ENCODE peak calls at places on chromosomes 4 and X, in four cellular contexts. M is HepG2, H is K562, R is GM12878. T is an unnamed sample.

GRCh38 chrX:153794018-153794896 is at the start of the genes IDH3G and SSR4:
- DNase-seq in M (peak), H (peak), R (peak), T (peak)

GRCh38 chr4:174318829-174319764 is 35.4 kb downstream of the CEP44 start:
- DNase-seq in M (peak), H (peak), R (no peak), T (no peak)

GRCh38 chrX:78024349-78025108 is 55.1 kb upstream of the PGAM4 start:
- DNase-seq in M (peak), H (peak), R (no peak), T (peak)

GRCh38 chr4:1727117-1728031 is 6.1 kb downstream of the TACC3 start:
- DNase-seq in M (no peak), H (no peak), R (no peak), T (no peak)

GRCh38 chr4:83498187-83498586 is 13.3 kb upstream of the ABRAXAS1 start:
- DNase-seq in M (no peak), H (no peak), R (no peak), T (no peak)

GRCh38 chrX:153416781-153417180 is 5.5 kb downstream of the ZFP92 start:
- DNase-seq in M (no peak), H (peak), R (no peak), T (no peak)

GRCh38 chr4:8580321-8581093 is at the start of gene GPR78:
- DNase-seq in M (no peak), H (peak), R (no peak), T (peak)

GRCh38 chr4:12409507-12410190 is 981.0 kb upstream of the HS3ST1 start:
- DNase-seq in M (no peak), H (no peak), R (no peak), T (no peak)

GRCh38 chr4:66489783-66490452 is 819.6 kb upstream of the EPHA5 start:
- DNase-seq in M (no peak), H (no peak), R (no peak), T (no peak)

GRCh38 chr4:73593631-73594241 is 26.5 kb downstream of the RASSF6 start:
- DNase-seq in M (peak), H (no peak), R (no peak), T (no peak)

GRCh38 chr4:144615182-144615581 is 30.8 kb upstream of the HHIP start:
- DNase-seq in M (no peak), H (no peak), R (no peak), T (no peak)

GRCh38 chr4:7722716-7723115 is 216.9 kb downstream of the AFAP1 start:
- DNase-seq in M (no peak), H (no peak), R (no peak), T (no peak)

GRCh38 chrX:23525531-23525930 is 141.8 kb upstream of the PRDX4 start:
- DNase-seq in M (no peak), H (no peak), R (no peak), T (no peak)

GRCh38 chr4:121696641-121697461 is at the start of gene ANXA5:
- DNase-seq in M (peak), H (peak), R (no peak), T (peak)

GRCh38 chr4:82561745-82562552 is at the start of gene TMEM150C:
- DNase-seq in M (no peak), H (no peak), R (no peak), T (peak)

GRCh38 chr4:13461511-13461910 is 22.6 kb downstream of the RAB28 start:
- DNase-seq in M (no peak), H (no peak), R (no peak), T (no peak)

GRCh38 chr4:123587983-123588494 is 191.4 kb downstream of the SPRY1 start:
- DNase-seq in M (peak), H (no peak), R (no peak), T (peak)

GRCh38 chr4:4289930-4290850 is at the start of the genes LYAR and ZBTB49:
- DNase-seq in M (peak), H (peak), R (peak), T (peak)

GRCh38 chr4:4293279-4293678 is 3.2 kb downstream of the ZBTB49 start:
- DNase-seq in M (no peak), H (no peak), R (no peak), T (no peak)

GRCh38 chr4:4289055-4289454 is 899 bp downstream of the LYAR start:
- DNase-seq in M (no peak), H (no peak), R (no peak), T (no peak)

GRCh38 chr4:4288098-4288497 is 1.9 kb downstream of the LYAR start:
- DNase-seq in M (no peak), H (no peak), R (no peak), T (no peak)

GRCh38 chr4:4289575-4289929 is 402 bp downstream of the LYAR start:
- DNase-seq in M (no peak), H (no peak), R (no peak), T (no peak)
- TF ChIP-seq FOXK2 in M (no peak), H (no peak), R (no peak), T (no peak)

DNA sequence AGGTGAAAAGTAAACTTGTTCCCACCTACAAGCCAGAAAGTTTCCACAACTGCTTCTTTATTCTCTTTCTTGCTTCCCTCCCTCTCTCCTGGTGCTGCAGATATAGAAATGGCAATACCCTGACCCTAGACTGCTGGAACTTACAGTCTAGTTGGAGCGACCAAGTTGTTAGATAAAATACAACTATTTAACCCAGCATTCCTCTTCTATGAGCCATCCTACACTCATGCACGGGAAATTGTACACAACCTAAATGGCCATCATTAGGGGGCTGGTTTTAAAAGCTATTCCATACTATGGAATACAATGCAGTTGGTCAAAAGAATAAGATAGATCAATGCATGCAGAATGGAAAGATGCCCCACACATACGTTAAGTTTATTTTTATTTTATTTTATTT is 41.1 kb downstream of the PJA1 start:
- DNase-seq in M (no peak), H (no peak), R (no peak), T (no peak)
- TF ChIP-seq FOXK2 in M (no peak), H (no peak), R (no peak), T (no peak)

GRCh38 chr4:147994491-147995385 is 262.9 kb downstream of the ARHGAP10 start:
- DNase-seq in M (no peak), H (no peak), R (no peak), T (no peak)
- TF ChIP-seq FOXK2 in M (no peak), H (no peak), R (no peak), T (no peak)

GRCh38 chr4:183554346-183554686 is 49.5 kb downstream of the ING2 start:
- DNase-seq in M (no peak), H (no peak), R (no peak), T (no peak)

GRCh38 chr4:183552274-183553146 is 47.7 kb downstream of the ING2 start:
- DNase-seq in M (no peak), H (no peak), R (no peak), T (no peak)

GRCh38 chr4:183556947-183557346 is 52.1 kb downstream of the ING2 start:
- DNase-seq in M (no peak), H (no peak), R (no peak), T (no peak)

GRCh38 chr4:183553601-183554345 is 48.9 kb downstream of the ING2 start:
- DNase-seq in M (no peak), H (no peak), R (no peak), T (no peak)

DNA sequence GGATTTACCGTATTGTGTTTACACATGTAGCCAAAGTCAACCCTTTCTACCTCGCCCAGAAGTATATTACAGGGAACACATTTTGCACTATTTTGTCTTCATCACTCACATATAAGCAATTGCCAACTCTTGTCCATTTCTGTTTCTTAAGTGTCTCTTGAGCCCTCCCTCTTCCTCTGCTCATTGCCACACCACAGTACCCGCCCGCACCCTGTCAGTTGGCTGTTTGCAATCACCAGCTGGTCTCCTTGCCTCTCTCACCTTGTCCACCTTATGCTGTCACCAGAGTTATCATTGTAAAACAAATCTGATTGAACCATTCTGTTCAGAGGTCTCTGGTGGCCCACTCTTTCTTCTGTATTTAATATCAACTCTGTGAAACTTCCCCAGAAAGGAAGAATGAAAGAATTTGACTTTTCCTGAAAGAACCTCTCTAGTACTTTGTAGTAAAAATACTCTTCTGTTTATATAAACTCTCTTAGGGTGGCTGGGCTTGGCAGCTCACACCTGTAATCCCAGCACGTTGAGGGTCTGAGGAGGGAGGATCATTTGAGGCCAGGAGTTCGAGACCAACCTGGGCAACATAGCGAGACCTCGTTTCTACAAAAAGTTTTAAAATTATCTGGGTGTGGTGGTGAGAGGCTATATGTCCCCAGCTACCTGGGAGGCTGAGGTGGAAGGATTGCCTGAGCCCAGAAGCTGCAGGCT is 50.2 kb downstream of the ING2 start:
- DNase-seq in M (no peak), H (no peak), R (no peak), T (no peak)
- TF ChIP-seq FOXK2 in M (no peak), H (no peak), R (no peak), T (no peak)

DNA sequence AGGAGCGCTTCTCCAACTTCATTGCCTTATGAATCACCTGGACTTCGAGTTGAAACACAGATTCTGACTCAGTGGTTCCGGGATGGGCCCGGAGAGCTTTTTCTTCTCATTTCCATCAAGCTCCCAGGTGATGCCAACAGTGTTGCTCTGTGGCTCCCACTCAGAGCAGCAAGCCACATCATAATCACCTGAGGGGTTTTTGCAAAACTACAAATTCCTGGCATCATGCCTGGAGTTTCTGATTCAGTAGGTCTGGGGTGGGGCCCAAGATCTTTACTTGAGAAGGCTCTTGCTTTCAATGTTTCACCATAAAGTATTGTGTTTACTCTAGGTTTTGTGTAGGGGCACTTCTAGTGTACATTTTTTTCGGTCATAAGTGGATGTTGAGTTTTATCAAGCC is 7.0 kb downstream of the MTM1 start:
- DNase-seq in M (no peak), H (no peak), R (no peak), T (no peak)
- TF ChIP-seq FOXK2 in M (no peak), H (no peak), R (no peak), T (no peak)